ENCODE peak calls at places on chromosomes 2 and 18, in nine cellular contexts. One of them, this sample, is unnamed.

GRCh38 chr2:106800180-106800579 is 85.8 kb downstream of the ST6GAL2 start:
- DNase-seq in HCT116: no peak
- DNase-seq in heart right ventricle: no peak
- DNase-seq in omental fat pad: no peak
- DNase-seq in sigmoid colon: no peak
- DNase-seq in HepG2: no peak
- DNase-seq in transverse colon: no peak
- DNase-seq in tibial artery: no peak
- DNase-seq in GM10248: no peak
- DNase-seq in this sample: no peak

GRCh38 chr2:165609672-165610071 is 140.2 kb downstream of the CSRNP3 start:
- DNase-seq in HCT116: no peak
- DNase-seq in heart right ventricle: no peak
- DNase-seq in omental fat pad: no peak
- DNase-seq in sigmoid colon: no peak
- DNase-seq in HepG2: no peak
- DNase-seq in transverse colon: no peak
- DNase-seq in tibial artery: no peak
- DNase-seq in GM10248: no peak
- DNase-seq in this sample: no peak

GRCh38 chr2:52862801-52863200 is 904.8 kb upstream of the CHAC2 start:
- DNase-seq in HCT116: peak
- DNase-seq in heart right ventricle: no peak
- DNase-seq in omental fat pad: no peak
- DNase-seq in sigmoid colon: no peak
- DNase-seq in HepG2: no peak
- DNase-seq in transverse colon: no peak
- DNase-seq in tibial artery: no peak
- DNase-seq in GM10248: no peak
- DNase-seq in this sample: no peak

GRCh38 chr18:2254977-2255376 is 316.3 kb downstream of the METTL4 start:
- DNase-seq in HCT116: no peak
- DNase-seq in heart right ventricle: no peak
- DNase-seq in omental fat pad: no peak
- DNase-seq in sigmoid colon: no peak
- DNase-seq in HepG2: no peak
- DNase-seq in transverse colon: no peak
- DNase-seq in tibial artery: no peak
- DNase-seq in GM10248: no peak
- DNase-seq in this sample: no peak

GRCh38 chr2:108492364-108492763 is 41.9 kb upstream of the LIMS1 start:
- DNase-seq in HCT116: no peak
- DNase-seq in heart right ventricle: no peak
- DNase-seq in omental fat pad: no peak
- DNase-seq in sigmoid colon: no peak
- DNase-seq in HepG2: peak
- DNase-seq in transverse colon: no peak
- DNase-seq in tibial artery: no peak
- DNase-seq in GM10248: no peak
- DNase-seq in this sample: no peak

GRCh38 chr2:234133004-234133403 is 82.5 kb downstream of the SPP2 start:
- DNase-seq in HCT116: no peak
- DNase-seq in heart right ventricle: no peak
- DNase-seq in omental fat pad: no peak
- DNase-seq in sigmoid colon: no peak
- DNase-seq in HepG2: no peak
- DNase-seq in transverse colon: no peak
- DNase-seq in tibial artery: no peak
- DNase-seq in GM10248: no peak
- DNase-seq in this sample: no peak

GRCh38 chr2:216882876-216883275 is 23.0 kb upstream of the TNP1 start:
- DNase-seq in HCT116: no peak
- DNase-seq in heart right ventricle: no peak
- DNase-seq in omental fat pad: no peak
- DNase-seq in sigmoid colon: no peak
- DNase-seq in HepG2: no peak
- DNase-seq in transverse colon: no peak
- DNase-seq in tibial artery: no peak
- DNase-seq in GM10248: no peak
- DNase-seq in this sample: no peak

GRCh38 chr2:120402508-120402907 is 56.6 kb downstream of the INHBB start:
- DNase-seq in HCT116: no peak
- DNase-seq in heart right ventricle: no peak
- DNase-seq in omental fat pad: no peak
- DNase-seq in sigmoid colon: no peak
- DNase-seq in HepG2: no peak
- DNase-seq in transverse colon: no peak
- DNase-seq in tibial artery: no peak
- DNase-seq in GM10248: no peak
- DNase-seq in this sample: no peak

GRCh38 chr18:51197661-51198424 is at the start of gene MEX3C:
- DNase-seq in HCT116: peak
- DNase-seq in heart right ventricle: peak
- DNase-seq in omental fat pad: peak
- DNase-seq in sigmoid colon: peak
- DNase-seq in HepG2: peak
- DNase-seq in transverse colon: peak
- DNase-seq in tibial artery: peak
- DNase-seq in GM10248: peak
- DNase-seq in this sample: peak

GRCh38 chr2:75710577-75711253 is at the start of gene GCFC2:
- DNase-seq in HCT116: peak
- DNase-seq in heart right ventricle: peak
- DNase-seq in omental fat pad: peak
- DNase-seq in sigmoid colon: peak
- DNase-seq in HepG2: peak
- DNase-seq in transverse colon: peak
- DNase-seq in tibial artery: peak
- DNase-seq in GM10248: peak
- DNase-seq in this sample: peak

GRCh38 chr2:164725542-164725941 is 104.3 kb upstream of the GRB14 start:
- DNase-seq in HCT116: no peak
- DNase-seq in heart right ventricle: no peak
- DNase-seq in omental fat pad: no peak
- DNase-seq in sigmoid colon: no peak
- DNase-seq in HepG2: no peak
- DNase-seq in transverse colon: no peak
- DNase-seq in tibial artery: no peak
- DNase-seq in GM10248: no peak
- DNase-seq in this sample: no peak

GRCh38 chr18:44464401-44465185 is 216.1 kb upstream of the SETBP1 start:
- DNase-seq in HCT116: no peak
- DNase-seq in heart right ventricle: no peak
- DNase-seq in omental fat pad: no peak
- DNase-seq in sigmoid colon: no peak
- DNase-seq in HepG2: no peak
- DNase-seq in transverse colon: no peak
- DNase-seq in tibial artery: no peak
- DNase-seq in GM10248: no peak
- DNase-seq in this sample: no peak

GRCh38 chr2:11412449-11412810 is 53.5 kb downstream of the E2F6 start:
- DNase-seq in HCT116: no peak
- DNase-seq in heart right ventricle: no peak
- DNase-seq in omental fat pad: no peak
- DNase-seq in sigmoid colon: no peak
- DNase-seq in HepG2: no peak
- DNase-seq in transverse colon: no peak
- DNase-seq in tibial artery: no peak
- DNase-seq in GM10248: no peak
- DNase-seq in this sample: no peak

GRCh38 chr2:36478332-36478738 is 119.6 kb downstream of the FEZ2 start:
- DNase-seq in HCT116: peak
- DNase-seq in heart right ventricle: peak
- DNase-seq in omental fat pad: no peak
- DNase-seq in sigmoid colon: no peak
- DNase-seq in HepG2: no peak
- DNase-seq in transverse colon: no peak
- DNase-seq in tibial artery: peak
- DNase-seq in GM10248: no peak
- DNase-seq in this sample: no peak

GRCh38 chr2:4445821-4446220 is 742.4 kb downstream of the DCDC2C start:
- DNase-seq in HCT116: no peak
- DNase-seq in heart right ventricle: no peak
- DNase-seq in omental fat pad: no peak
- DNase-seq in sigmoid colon: no peak
- DNase-seq in HepG2: no peak
- DNase-seq in transverse colon: no peak
- DNase-seq in tibial artery: no peak
- DNase-seq in GM10248: no peak
- DNase-seq in this sample: no peak

GRCh38 chr2:197575987-197576386 is 60.1 kb downstream of the MOB4 start:
- DNase-seq in HCT116: no peak
- DNase-seq in heart right ventricle: no peak
- DNase-seq in omental fat pad: peak
- DNase-seq in sigmoid colon: peak
- DNase-seq in HepG2: no peak
- DNase-seq in transverse colon: no peak
- DNase-seq in tibial artery: peak
- DNase-seq in GM10248: no peak
- DNase-seq in this sample: no peak

GRCh38 chr2:217451634-217452033 is 551.2 kb downstream of the TNS1 start:
- DNase-seq in HCT116: no peak
- DNase-seq in heart right ventricle: no peak
- DNase-seq in omental fat pad: no peak
- DNase-seq in sigmoid colon: no peak
- DNase-seq in HepG2: peak
- DNase-seq in transverse colon: no peak
- DNase-seq in tibial artery: no peak
- DNase-seq in GM10248: no peak
- DNase-seq in this sample: no peak

GRCh38 chr2:109134741-109135571 is 6.0 kb downstream of the SH3RF3 start:
- DNase-seq in HCT116: no peak
- DNase-seq in heart right ventricle: no peak
- DNase-seq in omental fat pad: no peak
- DNase-seq in sigmoid colon: no peak
- DNase-seq in HepG2: no peak
- DNase-seq in transverse colon: no peak
- DNase-seq in tibial artery: peak
- DNase-seq in GM10248: no peak
- DNase-seq in this sample: no peak

GRCh38 chr2:181891258-181891965 is at the start of gene ITPRID2:
- DNase-seq in HCT116: peak
- DNase-seq in heart right ventricle: peak
- DNase-seq in omental fat pad: peak
- DNase-seq in sigmoid colon: peak
- DNase-seq in HepG2: peak
- DNase-seq in transverse colon: peak
- DNase-seq in tibial artery: peak
- DNase-seq in GM10248: peak
- DNase-seq in this sample: peak
- TF ChIP-seq CTCF in HCT116: no peak
- TF ChIP-seq CTCF in heart right ventricle: no peak
- TF ChIP-seq CTCF in omental fat pad: no peak
- TF ChIP-seq CTCF in sigmoid colon: no peak
- TF ChIP-seq CTCF in HepG2: no peak
- TF ChIP-seq CTCF in transverse colon: peak
- TF ChIP-seq CTCF in tibial artery: peak
- TF ChIP-seq CTCF in GM10248: peak
- TF ChIP-seq CTCF in this sample: no peak

GRCh38 chr18:72634500-72634899 is 90.4 kb upstream of the CBLN2 start:
- DNase-seq in HCT116: no peak
- DNase-seq in heart right ventricle: no peak
- DNase-seq in omental fat pad: no peak
- DNase-seq in sigmoid colon: no peak
- DNase-seq in HepG2: no peak
- DNase-seq in transverse colon: no peak
- DNase-seq in tibial artery: no peak
- DNase-seq in GM10248: no peak
- DNase-seq in this sample: no peak
- TF ChIP-seq CTCF in HCT116: no peak
- TF ChIP-seq CTCF in heart right ventricle: no peak
- TF ChIP-seq CTCF in omental fat pad: no peak
- TF ChIP-seq CTCF in sigmoid colon: no peak
- TF ChIP-seq CTCF in HepG2: no peak
- TF ChIP-seq CTCF in transverse colon: no peak
- TF ChIP-seq CTCF in tibial artery: no peak
- TF ChIP-seq CTCF in GM10248: no peak
- TF ChIP-seq CTCF in this sample: no peak

GRCh38 chr2:24617431-24617830 is 126.4 kb downstream of the NCOA1 start:
- DNase-seq in HCT116: no peak
- DNase-seq in heart right ventricle: no peak
- DNase-seq in omental fat pad: no peak
- DNase-seq in sigmoid colon: no peak
- DNase-seq in HepG2: no peak
- DNase-seq in transverse colon: no peak
- DNase-seq in tibial artery: no peak
- DNase-seq in GM10248: no peak
- DNase-seq in this sample: no peak

GRCh38 chr2:24611626-24612025 is 120.6 kb downstream of the NCOA1 start:
- DNase-seq in HCT116: no peak
- DNase-seq in heart right ventricle: no peak
- DNase-seq in omental fat pad: no peak
- DNase-seq in sigmoid colon: no peak
- DNase-seq in HepG2: no peak
- DNase-seq in transverse colon: no peak
- DNase-seq in tibial artery: no peak
- DNase-seq in GM10248: no peak
- DNase-seq in this sample: no peak

GRCh38 chr2:24616606-24617005 is 125.6 kb downstream of the NCOA1 start:
- DNase-seq in HCT116: no peak
- DNase-seq in heart right ventricle: no peak
- DNase-seq in omental fat pad: no peak
- DNase-seq in sigmoid colon: no peak
- DNase-seq in HepG2: no peak
- DNase-seq in transverse colon: no peak
- DNase-seq in tibial artery: no peak
- DNase-seq in GM10248: no peak
- DNase-seq in this sample: no peak

GRCh38 chr2:24613154-24613814 is 122.2 kb downstream of the NCOA1 start:
- DNase-seq in HCT116: peak
- DNase-seq in heart right ventricle: no peak
- DNase-seq in omental fat pad: no peak
- DNase-seq in sigmoid colon: no peak
- DNase-seq in HepG2: peak
- DNase-seq in transverse colon: no peak
- DNase-seq in tibial artery: no peak
- DNase-seq in GM10248: peak
- DNase-seq in this sample: peak
- TF ChIP-seq CTCF in HCT116: peak
- TF ChIP-seq CTCF in heart right ventricle: no peak
- TF ChIP-seq CTCF in omental fat pad: no peak
- TF ChIP-seq CTCF in sigmoid colon: no peak
- TF ChIP-seq CTCF in HepG2: peak
- TF ChIP-seq CTCF in transverse colon: no peak
- TF ChIP-seq CTCF in tibial artery: no peak
- TF ChIP-seq CTCF in GM10248: peak
- TF ChIP-seq CTCF in this sample: no peak

GRCh38 chr2:148578493-148578884 is 66.1 kb upstream of the EPC2 start:
- DNase-seq in HCT116: no peak
- DNase-seq in heart right ventricle: no peak
- DNase-seq in omental fat pad: no peak
- DNase-seq in sigmoid colon: no peak
- DNase-seq in HepG2: no peak
- DNase-seq in transverse colon: no peak
- DNase-seq in tibial artery: no peak
- DNase-seq in GM10248: no peak
- DNase-seq in this sample: peak
- TF ChIP-seq CTCF in HCT116: no peak
- TF ChIP-seq CTCF in heart right ventricle: no peak
- TF ChIP-seq CTCF in omental fat pad: no peak
- TF ChIP-seq CTCF in sigmoid colon: no peak
- TF ChIP-seq CTCF in HepG2: no peak
- TF ChIP-seq CTCF in transverse colon: no peak
- TF ChIP-seq CTCF in tibial artery: no peak
- TF ChIP-seq CTCF in GM10248: no peak
- TF ChIP-seq CTCF in this sample: no peak

GRCh38 chr2:140891614-140892212 is 1239.1 kb downstream of the LRP1B start:
- DNase-seq in HCT116: no peak
- DNase-seq in heart right ventricle: no peak
- DNase-seq in omental fat pad: no peak
- DNase-seq in sigmoid colon: no peak
- DNase-seq in HepG2: no peak
- DNase-seq in transverse colon: no peak
- DNase-seq in tibial artery: no peak
- DNase-seq in GM10248: no peak
- DNase-seq in this sample: no peak
- TF ChIP-seq CTCF in HCT116: no peak
- TF ChIP-seq CTCF in heart right ventricle: no peak
- TF ChIP-seq CTCF in omental fat pad: no peak
- TF ChIP-seq CTCF in sigmoid colon: no peak
- TF ChIP-seq CTCF in HepG2: no peak
- TF ChIP-seq CTCF in transverse colon: no peak
- TF ChIP-seq CTCF in tibial artery: no peak
- TF ChIP-seq CTCF in GM10248: no peak
- TF ChIP-seq CTCF in this sample: no peak

This sample was measured in GM20000.